ENCODE peak calls at places on chromosome 20, in nine cellular contexts. Q is pancreas, F is cardiac muscle cell, N is WERI-Rb-1, E is Caco-2, G is heart right ventricle, R is esophagus squamous epithelium, S is fibroblast of lung, U is adrenal gland. Z is an unnamed sample. For H3K9me3, the result is how much of the 10 kb centered on the place peaks cover.

GRCh38 chr20:58109126-58109880 is 119.2 kb downstream of the ANKRD60 start:
- DNase-seq in Q (no peak), F (peak), N (no peak), E (no peak), G (no peak), R (no peak), S (peak), U (no peak), Z (no peak)

GRCh38 chr20:7879883-7880282 is 60.4 kb downstream of the HAO1 start:
- DNase-seq in Q (no peak), F (peak), N (no peak), E (no peak), G (no peak), R (no peak), S (peak), U (no peak), Z (no peak)

GRCh38 chr20:24102290-24102689 is 113.7 kb upstream of the GGTLC1 start:
- DNase-seq in Q (no peak), F (no peak), N (peak), E (peak), G (no peak), R (no peak), S (no peak), U (no peak), Z (no peak)

GRCh38 chr20:381581-382290 is 1.2 kb downstream of the TRIB3 start:
- DNase-seq in Q (peak), F (peak), N (peak), E (peak), G (peak), R (peak), S (peak), U (peak), Z (peak)

GRCh38 chr20:23655551-23656211 is 17.9 kb upstream of the CST3 start:
- DNase-seq in Q (no peak), F (peak), N (no peak), E (no peak), G (peak), R (no peak), S (no peak), U (peak), Z (peak)

GRCh38 chr20:8764289-8764962 is 304.5 kb upstream of the PLCB4 start:
- DNase-seq in Q (no peak), F (peak), N (no peak), E (no peak), G (no peak), R (no peak), S (peak), U (no peak), Z (no peak)

GRCh38 chr20:14951105-14951504 is 613.7 kb upstream of the FLRT3 start:
- DNase-seq in Q (no peak), F (no peak), N (no peak), E (no peak), G (no peak), R (no peak), S (no peak), U (no peak), Z (no peak)

GRCh38 chr20:41358230-41358629 is 8.4 kb downstream of the EMILIN3 start:
- DNase-seq in Q (no peak), F (no peak), N (no peak), E (no peak), G (no peak), R (no peak), S (no peak), U (no peak), Z (no peak)

GRCh38 chr20:58469500-58470129 is 45.6 kb downstream of the APCDD1L start:
- DNase-seq in Q (no peak), F (no peak), N (no peak), E (no peak), G (no peak), R (no peak), S (no peak), U (no peak), Z (no peak)

GRCh38 chr20:45842169-45842812 is 8.7 kb downstream of the SNX21 start:
- DNase-seq in Q (no peak), F (peak), N (no peak), E (no peak), G (no peak), R (no peak), S (peak), U (peak), Z (no peak)

GRCh38 chr20:57943291-57943690 is 233.5 kb upstream of the PMEPA1 start:
- DNase-seq in Q (no peak), F (no peak), N (no peak), E (no peak), G (no peak), R (no peak), S (no peak), U (no peak), Z (no peak)

GRCh38 chr20:57663681-57664451 is 43.6 kb upstream of the ZBP1 start:
- DNase-seq in Q (no peak), F (no peak), N (no peak), E (no peak), G (no peak), R (no peak), S (no peak), U (no peak), Z (peak)

GRCh38 chr20:31256959-31257358 is 505 bp upstream of the DEFB115 start:
- DNase-seq in Q (no peak), F (no peak), N (no peak), E (no peak), G (no peak), R (no peak), S (no peak), U (no peak), Z (no peak)

GRCh38 chr20:31257364-31257763 is at the start of gene DEFB115:
- DNase-seq in Q (no peak), F (no peak), N (no peak), E (no peak), G (no peak), R (no peak), S (no peak), U (no peak), Z (no peak)

GRCh38 chr20:31260326-31260932 is 3.0 kb downstream of the DEFB115 start:
- DNase-seq in Q (no peak), F (no peak), N (peak), E (peak), G (no peak), R (no peak), S (no peak), U (no peak), Z (no peak)
- TF ChIP-seq CTCF in Q (no peak), F (no peak), N (peak), E (peak), G (no peak), R (no peak), S (no peak), U (peak), Z (no peak)

GRCh38 chr20:43972692-43973091 is 58.0 kb downstream of the TOX2 start:
- DNase-seq in Q (no peak), F (no peak), N (no peak), E (no peak), G (no peak), R (no peak), S (no peak), U (no peak), Z (no peak)

GRCh38 chr20:43973231-43973630 is 58.6 kb downstream of the TOX2 start:
- DNase-seq in Q (no peak), F (no peak), N (no peak), E (no peak), G (no peak), R (no peak), S (no peak), U (no peak), Z (no peak)

GRCh38 chr20:43969501-43969900 is 54.8 kb downstream of the TOX2 start:
- DNase-seq in Q (no peak), F (no peak), N (no peak), E (no peak), G (no peak), R (no peak), S (no peak), U (no peak), Z (no peak)

GRCh38 chr20:43972051-43972450 is 57.4 kb downstream of the TOX2 start:
- DNase-seq in Q (no peak), F (no peak), N (no peak), E (no peak), G (no peak), R (no peak), S (no peak), U (no peak), Z (no peak)

DNA sequence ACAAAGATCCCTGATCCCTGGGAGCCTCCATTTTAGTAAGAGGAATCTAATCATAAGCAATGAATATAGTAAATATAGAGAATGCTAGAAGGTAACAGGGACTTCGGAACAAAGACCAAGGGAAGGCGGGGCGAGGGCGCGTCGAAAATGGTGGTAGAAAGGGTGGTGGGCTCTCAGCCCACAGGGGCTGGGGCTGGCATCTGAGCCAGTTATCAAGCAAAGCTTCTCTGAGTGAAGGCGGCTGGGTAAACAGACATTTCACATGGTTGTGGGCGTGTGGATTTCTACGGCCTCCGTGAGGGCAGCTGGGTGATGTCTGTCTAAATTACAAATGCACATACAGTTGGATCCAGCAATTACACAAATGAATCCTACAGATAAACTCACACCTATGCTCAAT is 56.6 kb downstream of the TOX2 start:
- DNase-seq in Q (no peak), F (no peak), N (no peak), E (no peak), G (no peak), R (no peak), S (no peak), U (no peak), Z (no peak)
- H3K9me3 ChIP-seq in Q (under half), F (under half), N (under half), E (under half), G (under half), R (under half), S (under half), U (under half), Z (under half)

GRCh38 chr20:33445881-33446615 is 2.5 kb upstream of the SNTA1 start:
- DNase-seq in Q (no peak), F (no peak), N (no peak), E (no peak), G (no peak), R (no peak), S (no peak), U (no peak), Z (no peak)

GRCh38 chr20:33442136-33443005 is 1.2 kb downstream of the SNTA1 start:
- DNase-seq in Q (no peak), F (no peak), N (no peak), E (peak), G (no peak), R (no peak), S (no peak), U (no peak), Z (no peak)

GRCh38 chr20:33443512-33444239 is at the start of gene SNTA1:
- DNase-seq in Q (peak), F (peak), N (peak), E (peak), G (peak), R (peak), S (peak), U (peak), Z (peak)

GRCh38 chr20:33443006-33443511 is 504 bp downstream of the SNTA1 start:
- DNase-seq in Q (peak), F (no peak), N (no peak), E (no peak), G (no peak), R (no peak), S (no peak), U (peak), Z (peak)

GRCh38 chr20:33444797-33445560 is 1.4 kb upstream of the SNTA1 start:
- DNase-seq in Q (no peak), F (no peak), N (peak), E (peak), G (no peak), R (no peak), S (peak), U (no peak), Z (no peak)
- TF ChIP-seq CTCF in Q (no peak), F (no peak), N (peak), E (peak), G (peak), R (no peak), S (peak), U (no peak), Z (no peak)

GRCh38 chr20:2890743-2891142 is 17.5 kb downstream of the PTPRA start:
- DNase-seq in Q (no peak), F (peak), N (no peak), E (no peak), G (no peak), R (no peak), S (no peak), U (no peak), Z (no peak)

GRCh38 chr20:2892376-2892775 is 19.1 kb downstream of the PTPRA start:
- DNase-seq in Q (no peak), F (no peak), N (no peak), E (no peak), G (no peak), R (no peak), S (no peak), U (no peak), Z (no peak)

GRCh38 chr20:2889209-2889608 is 15.9 kb downstream of the PTPRA start:
- DNase-seq in Q (no peak), F (no peak), N (no peak), E (no peak), G (no peak), R (no peak), S (no peak), U (no peak), Z (no peak)

GRCh38 chr20:2889797-2890196 is 16.5 kb downstream of the PTPRA start:
- DNase-seq in Q (no peak), F (no peak), N (no peak), E (no peak), G (no peak), R (no peak), S (no peak), U (no peak), Z (no peak)

GRCh38 chr20:2891343-2891742 is 18.1 kb downstream of the PTPRA start:
- DNase-seq in Q (no peak), F (no peak), N (no peak), E (no peak), G (no peak), R (no peak), S (no peak), U (no peak), Z (no peak)
- H3K9me3 ChIP-seq in Q (under half), F (under half), N (under half), E (under half), G (under half), R (under half), S (under half), U (under half), Z (under half)

GRCh38 chr20:47360489-47361267 is 4.2 kb upstream of the ZMYND8 start:
- DNase-seq in Q (peak), F (peak), N (peak), E (peak), G (peak), R (peak), S (peak), U (peak), Z (peak)
- TF ChIP-seq CTCF in Q (no peak), F (no peak), N (no peak), E (no peak), G (no peak), R (no peak), S (no peak), U (no peak), Z (no peak)

DNA sequence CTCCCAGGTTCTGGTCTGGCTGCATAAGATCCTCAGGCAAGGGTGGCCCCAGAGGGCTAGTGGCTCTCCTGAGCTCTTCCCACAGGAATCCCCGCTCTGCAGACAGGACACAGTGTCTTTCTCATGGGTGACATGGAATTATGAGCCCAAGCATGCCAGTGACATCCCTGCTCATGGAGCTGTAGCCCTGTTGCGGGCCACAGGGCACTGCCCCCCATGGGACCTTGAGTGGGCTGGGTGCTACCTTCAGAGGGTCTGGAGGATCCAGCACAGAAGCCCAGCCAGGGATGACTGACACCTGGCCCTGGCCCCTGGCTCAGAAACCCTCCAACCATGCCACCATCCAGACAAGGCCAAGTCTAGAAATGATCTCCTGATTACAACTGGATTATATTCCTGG is 657.5 kb upstream of the DEFB115 start:
- DNase-seq in Q (no peak), F (no peak), N (no peak), E (no peak), G (no peak), R (no peak), S (no peak), U (no peak), Z (no peak)
- H3K9me3 ChIP-seq in Q (under half), F (under half), N (under half), E (under half), G (under half), R (under half), S (under half), U (under half), Z (under half)

DNA sequence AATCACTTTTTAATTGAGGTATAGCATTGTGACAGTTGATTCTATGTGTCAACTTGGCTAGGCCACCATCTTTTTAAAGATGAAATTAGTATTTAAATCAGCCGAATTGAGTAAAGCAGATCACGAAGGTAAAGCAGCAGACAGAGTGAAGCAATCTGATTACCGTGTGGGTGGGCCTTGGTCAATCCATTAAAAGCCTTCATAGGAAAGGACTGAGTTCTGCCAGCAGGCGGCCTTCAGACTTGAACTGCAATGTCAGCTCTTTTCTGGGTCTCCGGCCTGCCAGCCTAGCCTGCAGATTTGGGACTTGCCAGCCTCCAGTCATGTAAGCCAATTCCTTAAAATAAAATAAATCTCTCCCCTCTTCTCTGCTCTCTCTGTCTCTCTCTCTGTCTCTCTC is 22.4 kb upstream of the TGM2 start:
- DNase-seq in Q (no peak), F (no peak), N (peak), E (peak), G (no peak), R (no peak), S (peak), U (no peak), Z (no peak)
- TF ChIP-seq CTCF in Q (no peak), F (peak), N (peak), E (peak), G (peak), R (no peak), S (peak), U (no peak), Z (no peak)

DNA sequence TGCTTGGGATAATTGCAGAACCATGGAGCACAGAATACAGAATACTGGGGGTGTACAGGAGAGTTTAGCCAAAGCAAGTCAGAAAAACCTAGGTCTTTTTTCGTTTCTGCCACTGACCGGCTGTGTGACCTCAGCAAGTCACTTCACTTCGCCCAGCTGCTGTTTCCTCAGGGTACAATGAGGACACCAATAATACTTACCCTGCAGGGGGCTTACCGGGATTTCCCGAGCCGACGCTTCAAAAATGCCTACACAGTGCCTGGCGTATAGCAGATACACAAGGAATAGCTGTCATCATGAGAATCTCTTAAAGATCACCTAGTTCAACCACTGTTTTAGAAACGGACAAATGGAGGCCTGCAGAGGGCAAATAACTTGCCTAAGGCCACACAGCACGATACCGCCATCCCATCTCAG is 772 bp downstream of the RIPOR3 start:
- DNase-seq in Q (no peak), F (no peak), N (peak), E (no peak), G (no peak), R (no peak), S (no peak), U (no peak), Z (no peak)
- H3K9me3 ChIP-seq in Q (under half), F (under half), N (under half), E (under half), G (under half), R (under half), S (under half), U (under half), Z (under half)

DNA sequence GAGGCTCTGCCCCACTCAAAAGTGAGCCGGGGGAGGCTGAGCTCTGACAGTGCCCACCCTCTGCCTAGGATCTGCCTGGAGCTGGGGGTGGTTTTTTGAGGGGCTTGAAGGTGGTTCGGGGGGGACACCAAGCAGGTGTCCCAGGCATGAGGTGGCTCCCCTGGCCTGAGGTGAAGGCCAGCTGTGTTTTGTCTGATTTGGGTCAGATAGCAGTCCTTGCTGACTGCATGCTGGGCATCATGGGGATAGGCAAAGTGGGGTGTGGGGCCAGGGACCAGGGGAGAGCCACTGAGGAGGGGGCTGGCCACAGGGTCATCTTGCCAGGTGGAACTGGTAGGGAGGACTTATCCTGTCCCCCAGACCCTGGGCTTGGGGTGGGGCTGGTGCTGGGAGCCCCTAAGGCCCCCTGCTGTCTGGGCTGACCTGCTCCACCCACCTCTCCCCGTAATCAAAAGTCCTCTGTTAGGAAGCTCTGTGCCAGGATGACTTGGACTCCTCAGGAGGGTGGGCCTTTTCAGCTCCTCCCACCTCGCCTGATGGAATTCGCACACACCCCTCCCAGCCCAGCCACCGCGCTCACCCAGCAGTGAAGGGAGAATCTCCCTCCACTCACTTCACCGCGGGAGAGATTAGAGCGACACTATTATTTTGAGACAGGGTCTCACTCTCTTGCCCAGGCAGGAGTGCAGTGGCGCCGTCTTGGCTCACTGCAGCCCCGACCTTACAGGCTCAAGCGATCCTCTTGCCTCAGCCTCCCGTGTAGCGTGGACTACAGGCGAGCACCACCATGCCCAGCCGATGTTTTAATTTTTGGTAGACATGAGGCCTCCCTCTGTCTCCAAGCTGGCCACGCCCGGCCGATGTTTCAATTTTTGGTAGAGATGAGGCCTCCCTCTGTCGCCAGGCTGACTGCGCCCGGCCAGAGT is 1.5 kb upstream of the COL9A3 start:
- DNase-seq in Q (no peak), F (peak), N (no peak), E (peak), G (no peak), R (no peak), S (no peak), U (no peak), Z (no peak)
- TF ChIP-seq CTCF in Q (no peak), F (no peak), N (no peak), E (no peak), G (no peak), R (no peak), S (no peak), U (no peak), Z (no peak)

Z was measured in ovary.